ENCODE peak calls at places on chromosomes 1 and 21, in seven cellular contexts. Y, A, T, M, D, Q and U are unnamed samples.

GRCh38 chr1:206005761-206006160 is 2.6 kb upstream of the RAB7B start:
- DNase-seq in Y (no peak), A (no peak), T (no peak), M (no peak), D (no peak), Q (no peak), U (no peak)

GRCh38 chr1:37240897-37241296 is 206.6 kb upstream of the GRIK3 start:
- DNase-seq in Y (no peak), A (no peak), T (no peak), M (no peak), D (no peak), Q (no peak), U (no peak)

GRCh38 chr21:18244721-18245486 is at the start of gene CHODL:
- DNase-seq in Y (peak), A (no peak), T (no peak), M (no peak), D (no peak), Q (no peak), U (no peak)

GRCh38 chr21:45893166-45894106 is 88.1 kb upstream of the COL6A1 start:
- DNase-seq in Y (no peak), A (no peak), T (no peak), M (no peak), D (no peak), Q (no peak), U (no peak)

GRCh38 chr1:22658385-22659163 is 5.5 kb downstream of the C1QB start:
- DNase-seq in Y (no peak), A (no peak), T (no peak), M (no peak), D (no peak), Q (no peak), U (no peak)

GRCh38 chr1:64424412-64424811 is 45.5 kb upstream of the CACHD1 start:
- DNase-seq in Y (no peak), A (no peak), T (no peak), M (no peak), D (no peak), Q (no peak), U (no peak)

GRCh38 chr1:116805398-116805797 is 51.2 kb downstream of the CD2 start:
- DNase-seq in Y (no peak), A (no peak), T (no peak), M (no peak), D (no peak), Q (no peak), U (no peak)

GRCh38 chr1:228459091-228459993 is 27.8 kb upstream of the RNF187 start:
- DNase-seq in Y (peak), A (no peak), T (peak), M (peak), D (peak), Q (peak), U (no peak)

GRCh38 chr1:147834189-147834588 is 68.4 kb upstream of the GJA8 start:
- DNase-seq in Y (no peak), A (no peak), T (no peak), M (no peak), D (no peak), Q (no peak), U (no peak)

GRCh38 chr1:168842916-168843315 is 113.9 kb upstream of the DPT start:
- DNase-seq in Y (no peak), A (no peak), T (no peak), M (no peak), D (no peak), Q (no peak), U (no peak)

GRCh38 chr1:32997381-32997891 is 32.8 kb upstream of the RNF19B start:
- DNase-seq in Y (no peak), A (no peak), T (peak), M (no peak), D (peak), Q (peak), U (no peak)

GRCh38 chr21:34510148-34511142 is 1.6 kb downstream of the KCNE1 start:
- DNase-seq in Y (peak), A (no peak), T (peak), M (peak), D (peak), Q (peak), U (peak)

GRCh38 chr21:25569084-25569483 is 38.2 kb downstream of the MRPL39 start:
- DNase-seq in Y (no peak), A (no peak), T (no peak), M (no peak), D (no peak), Q (no peak), U (no peak)

GRCh38 chr1:201656670-201657032 is 117.7 kb downstream of the NAV1 start:
- DNase-seq in Y (peak), A (no peak), T (no peak), M (no peak), D (no peak), Q (no peak), U (no peak)

GRCh38 chr1:173095632-173096031 is 44.9 kb upstream of the TNFSF18 start:
- DNase-seq in Y (no peak), A (no peak), T (peak), M (no peak), D (no peak), Q (peak), U (no peak)